ENCODE peak calls at places on chromosomes 6 and 20, in five cellular contexts. I, Y, M, R and F are unnamed samples.

GRCh38 chr20:21812384-21812783 is 106.9 kb downstream of the PAX1 start:
- DNase-seq in R (no peak), M (no peak), Y (no peak), I (no peak), F (no peak)

GRCh38 chr6:116556065-116556464 is 2.5 kb downstream of the CALHM4 start:
- DNase-seq in M (no peak), R (no peak), I (no peak), Y (no peak), F (no peak)

GRCh38 chr6:80094017-80094416 is 12.5 kb upstream of the BCKDHB start:
- DNase-seq in M (no peak), R (no peak), Y (no peak), I (no peak), F (no peak)

GRCh38 chr6:100304575-100304974 is 160.1 kb downstream of the SIM1 start:
- DNase-seq in Y (no peak), R (no peak), I (no peak), M (no peak), F (no peak)

GRCh38 chr6:134176283-134176975 is 124.0 kb upstream of the SLC2A12 start:
- DNase-seq in Y (peak; percentile 83), R (peak; percentile 67), M (peak; percentile 88), I (peak; percentile 35), F (peak; percentile 73)

GRCh38 chr6:41272591-41273175 is 13.8 kb downstream of the TREM1 start:
- DNase-seq in M (no peak), R (no peak), Y (no peak), I (no peak), F (no peak)

GRCh38 chr20:48923149-48923718 is 1.7 kb downstream of the ARFGEF2 start:
- DNase-seq in Y (no peak), M (no peak), I (no peak), R (no peak), F (no peak)

GRCh38 chr20:49268600-49269365 is 9.1 kb downstream of the ZNFX1 start:
- DNase-seq in M (no peak), I (no peak), Y (no peak), R (no peak), F (no peak)

GRCh38 chr6:55827818-55828522 is 47.4 kb downstream of the BMP5 start:
- DNase-seq in R (no peak), Y (no peak), I (no peak), M (no peak), F (no peak)

GRCh38 chr20:11740975-11741374 is 176.7 kb upstream of the BTBD3 start:
- DNase-seq in I (no peak), Y (no peak), R (no peak), M (no peak), F (no peak)

GRCh38 chr20:35821807-35822242 is 50.0 kb downstream of the PHF20 start:
- DNase-seq in M (peak; percentile 50), R (no peak), I (no peak), Y (no peak), F (no peak)

GRCh38 chr20:39216195-39216594 is 254.1 kb downstream of the DHX35 start:
- DNase-seq in I (no peak), R (no peak), Y (no peak), M (no peak), F (no peak)

GRCh38 chr6:2959909-2960719 is 11.3 kb downstream of the SERPINB6 start:
- DNase-seq in M (no peak), I (no peak), R (no peak), Y (no peak), F (no peak)

GRCh38 chr20:56762829-56763228 is 133.7 kb downstream of the TFAP2C start:
- DNase-seq in R (no peak), M (no peak), I (no peak), Y (no peak), F (no peak)

GRCh38 chr20:50144362-50144761 is 9.2 kb downstream of the PEDS1 start:
- DNase-seq in I (no peak), Y (peak; percentile 90), M (peak; percentile 83), R (peak; percentile 85), F (peak; percentile 89)

GRCh38 chr20:62707281-62707941 is 1.2 kb upstream of the NTSR1 start:
- DNase-seq in M (no peak), I (no peak), R (no peak), Y (no peak), F (no peak)

GRCh38 chr6:36419295-36419694 is 23.4 kb downstream of the PXT1 start:
- DNase-seq in M (no peak), I (no peak), Y (no peak), R (no peak), F (no peak)

GRCh38 chr6:36418558-36418957 is 24.1 kb downstream of the PXT1 start:
- DNase-seq in Y (no peak), I (no peak), M (no peak), R (no peak), F (no peak)

GRCh38 chr6:36413489-36414153 is 26.2 kb upstream of the ETV7 start:
- DNase-seq in Y (no peak), R (no peak), M (no peak), I (no peak), F (no peak)

DNA sequence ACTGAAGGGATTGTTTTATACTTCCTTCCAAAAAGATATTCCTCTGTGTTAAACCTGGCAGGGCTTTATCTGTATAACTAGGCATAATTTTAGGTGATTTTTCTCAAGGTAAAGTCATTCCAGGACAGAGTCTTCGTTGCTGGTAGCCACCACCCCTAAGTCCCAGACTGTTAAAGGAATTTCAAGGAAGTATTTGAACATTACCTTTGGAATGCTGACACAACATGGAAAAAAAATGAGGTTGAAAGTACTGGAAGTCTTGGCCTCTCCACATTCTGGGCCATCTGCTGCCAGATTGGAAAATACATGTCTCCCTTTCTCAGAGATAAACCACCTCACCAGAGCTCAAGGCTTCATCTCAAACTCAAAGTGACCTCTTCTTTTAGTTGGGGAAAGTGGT is 27.0 kb upstream of the ETV7 start:
- DNase-seq in M (no peak), R (no peak), I (no peak), Y (no peak), F (no peak)
- H3K9me3 ChIP-seq in M (no peaks in the 10 kb centered on the region), R (no peaks in the 10 kb centered on the region), I (no peaks in the 10 kb centered on the region), Y (no peaks in the 10 kb centered on the region), F (no peaks in the 10 kb centered on the region)

GRCh38 chr6:68256391-68256790 is 378.7 kb upstream of the ADGRB3 start:
- DNase-seq in Y (no peak), M (no peak), R (no peak), I (no peak), F (no peak)
- H3K9me3 ChIP-seq in Y (no peaks in the 10 kb centered on the region), M (no peaks in the 10 kb centered on the region), R (no peaks in the 10 kb centered on the region), I (no peaks in the 10 kb centered on the region), F (peaks cover 3% of the 10 kb centered on the region)

DNA sequence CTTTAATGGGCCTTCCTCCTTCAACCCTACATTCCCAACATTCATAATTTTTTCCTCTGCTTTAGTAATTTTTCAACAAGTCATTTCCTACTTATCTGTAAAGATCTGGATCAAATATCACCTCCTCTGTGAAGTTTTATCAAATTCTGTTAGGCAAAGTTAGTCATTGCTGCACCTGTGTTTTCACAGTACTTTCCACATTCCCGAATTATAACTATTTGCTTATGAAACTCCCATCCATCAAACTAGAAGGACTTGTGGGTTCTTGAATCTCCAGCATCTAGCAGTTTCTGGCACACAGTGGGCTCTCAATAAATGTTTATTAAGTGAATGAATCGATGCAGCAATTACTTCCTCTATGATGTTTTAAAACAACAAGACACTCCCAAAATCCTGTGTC is 257.6 kb downstream of the HDGFL1 start:
- DNase-seq in Y (no peak), M (no peak), R (no peak), I (no peak), F (no peak)
- H3K9me3 ChIP-seq in Y (no peaks in the 10 kb centered on the region), M (no peaks in the 10 kb centered on the region), R (no peaks in the 10 kb centered on the region), I (no peaks in the 10 kb centered on the region), F (no peaks in the 10 kb centered on the region)

GRCh38 chr20:38065764-38066375 is 32.3 kb downstream of the RPRD1B start:
- DNase-seq in M (peak; percentile 85), I (no peak), R (no peak), Y (peak; percentile 81), F (no peak)
- H3K9me3 ChIP-seq in M (no peaks in the 10 kb centered on the region), I (no peaks in the 10 kb centered on the region), R (no peaks in the 10 kb centered on the region), Y (no peaks in the 10 kb centered on the region), F (no peaks in the 10 kb centered on the region)

DNA sequence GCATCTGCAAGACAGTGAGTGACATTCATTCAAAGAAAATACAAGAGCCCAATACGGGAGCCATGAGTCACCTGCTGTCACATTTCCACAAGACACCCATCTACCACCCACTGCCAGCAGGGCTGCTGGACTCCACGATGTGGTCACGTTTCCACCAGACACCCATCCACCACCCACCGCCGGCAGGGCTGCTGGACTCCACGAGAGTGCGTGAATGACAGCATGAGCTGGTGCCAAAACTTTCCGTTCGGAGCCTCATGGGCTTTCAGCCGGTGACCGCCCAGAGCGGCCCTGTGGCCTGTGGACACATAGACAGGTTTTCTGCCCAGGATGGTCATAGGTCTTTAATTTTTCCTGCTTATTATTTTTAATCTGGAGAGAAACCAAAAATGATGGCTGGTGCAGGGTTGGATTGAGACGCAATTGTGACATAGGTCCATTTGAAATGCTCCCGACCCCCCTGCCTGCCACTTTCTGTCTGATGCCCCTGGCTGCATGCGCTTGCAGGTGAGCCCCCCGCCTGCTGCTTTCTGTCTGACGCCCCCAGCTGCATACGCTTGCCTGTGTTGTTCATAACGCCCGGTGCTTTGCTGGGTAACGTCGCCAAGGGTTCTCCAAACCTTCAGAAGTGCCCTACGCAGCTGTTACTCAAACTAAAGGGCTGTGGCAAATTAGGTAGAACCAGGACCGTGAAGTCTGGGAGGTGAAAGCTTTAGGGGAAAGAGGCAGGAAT is 59.1 kb upstream of the SMOC2 start:
- DNase-seq in R (no peak), Y (peak; percentile 63), M (no peak), I (no peak), F (peak; percentile 46)
- H3K9me3 ChIP-seq in R (no peaks in the 10 kb centered on the region), Y (no peaks in the 10 kb centered on the region), M (no peaks in the 10 kb centered on the region), I (no peaks in the 10 kb centered on the region), F (no peaks in the 10 kb centered on the region)

DNA sequence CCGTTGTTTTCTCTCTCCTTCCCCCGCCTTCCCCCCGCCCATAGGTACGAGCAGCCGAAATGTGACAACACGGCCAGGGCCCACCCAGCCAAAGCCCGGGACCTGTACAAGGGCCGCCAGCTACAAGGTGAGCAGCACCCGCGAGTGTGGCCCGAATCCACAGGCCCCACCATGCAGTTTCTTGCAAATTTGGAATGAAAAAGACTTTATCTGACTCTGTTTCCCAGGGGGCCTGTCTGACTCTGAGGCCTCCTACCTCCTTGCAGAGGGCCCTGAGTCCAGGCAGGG is 167.1 kb downstream of the SMOC2 start:
- DNase-seq in M (peak; percentile 58), I (no peak), Y (no peak), R (no peak), F (no peak)
- H3K9me3 ChIP-seq in M (no peaks in the 10 kb centered on the region), I (no peaks in the 10 kb centered on the region), Y (no peaks in the 10 kb centered on the region), R (no peaks in the 10 kb centered on the region), F (no peaks in the 10 kb centered on the region)

DNA sequence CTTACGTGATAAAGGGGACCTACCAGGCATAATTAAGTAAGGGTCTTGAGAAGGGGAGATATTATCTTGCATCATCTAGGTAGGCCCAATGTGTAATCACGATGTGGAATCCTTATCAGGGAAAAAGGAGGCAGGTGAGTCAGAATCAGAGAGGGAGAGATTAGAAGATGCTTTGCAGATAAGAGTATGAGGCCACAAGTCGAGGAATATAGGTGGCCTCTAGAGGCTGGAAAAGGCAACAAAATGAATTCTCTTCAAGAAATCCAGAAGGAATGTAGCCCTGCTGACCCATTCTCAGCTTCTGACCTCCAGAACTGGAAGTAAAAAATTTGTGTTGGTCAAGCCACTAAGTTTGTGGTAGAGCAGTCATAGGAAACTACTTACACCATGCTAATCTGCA is 11.0 kb upstream of the ENPP4 start:
- DNase-seq in M (no peak), R (no peak), Y (no peak), I (no peak), F (no peak)
- H3K9me3 ChIP-seq in M (no peaks in the 10 kb centered on the region), R (no peaks in the 10 kb centered on the region), Y (no peaks in the 10 kb centered on the region), I (no peaks in the 10 kb centered on the region), F (no peaks in the 10 kb centered on the region)

DNA sequence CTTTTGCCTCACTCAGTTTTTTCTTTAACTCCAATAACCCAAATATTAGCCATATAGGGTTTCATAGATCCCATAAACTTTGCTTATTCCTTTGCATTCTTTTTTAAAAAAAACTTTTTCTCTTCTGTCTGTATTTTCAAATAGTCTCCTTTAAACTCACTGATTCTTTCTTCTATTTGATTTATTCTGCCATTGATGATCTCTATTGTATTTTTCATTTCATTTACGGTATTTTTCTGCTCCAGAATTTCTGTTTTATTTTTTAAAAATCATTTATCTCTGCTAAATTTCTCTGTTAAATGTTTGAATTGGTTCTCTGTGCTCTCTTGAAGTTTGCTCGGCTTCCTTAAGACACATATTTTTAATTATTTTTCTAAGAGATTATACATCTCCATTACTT is 573.3 kb upstream of the MAN1A1 start:
- DNase-seq in M (no peak), Y (no peak), R (no peak), I (no peak), F (no peak)
- H3K9me3 ChIP-seq in M (peaks cover 6% of the 10 kb centered on the region), Y (no peaks in the 10 kb centered on the region), R (peaks cover 25% of the 10 kb centered on the region), I (no peaks in the 10 kb centered on the region), F (no peaks in the 10 kb centered on the region)